ENCODE peak calls at places on chromosomes 16 and 17, in six cellular contexts. A, W, H, E, O and S are unnamed samples.

GRCh38 chr17:27351741-27352140 is 57.8 kb downstream of the WSB1 start:
- DNase-seq in A (peak; percentile 50), W (no peak), H (no peak), E (no peak), O (no peak), S (no peak)

GRCh38 chr17:33596904-33597303 is 303.8 kb upstream of the ASIC2 start:
- DNase-seq in A (no peak), W (no peak), H (no peak), E (no peak), O (no peak), S (no peak)

GRCh38 chr16:77330332-77331043 is 104.3 kb downstream of the ADAMTS18 start:
- DNase-seq in A (no peak), W (no peak), H (no peak), E (no peak), O (no peak), S (no peak)

GRCh38 chr17:74430706-74431567 is 951 bp upstream of the GPRC5C start:
- DNase-seq in A (no peak), W (peak; percentile 69), H (no peak), E (peak; percentile 85), O (no peak), S (no peak)

GRCh38 chr16:11271610-11272009 is 1.8 kb downstream of the PRM3 start:
- DNase-seq in A (no peak), W (no peak), H (no peak), E (no peak), O (no peak), S (no peak)

GRCh38 chr16:77556203-77556602 is 121.4 kb upstream of the ADAMTS18 start:
- DNase-seq in A (no peak), W (no peak), H (no peak), E (no peak), O (no peak), S (no peak)

GRCh38 chr17:27244019-27244418 is 49.9 kb upstream of the WSB1 start:
- DNase-seq in A (no peak), W (no peak), H (no peak), E (no peak), O (no peak), S (no peak)

GRCh38 chr17:1461193-1461944 is 5.3 kb upstream of the CRK start:
- DNase-seq in A (peak; percentile 46), W (no peak), H (no peak), E (no peak), O (no peak), S (no peak)

GRCh38 chr17:82683534-82683933 is 15.0 kb downstream of the RAB40B start:
- DNase-seq in A (no peak), W (no peak), H (no peak), E (no peak), O (no peak), S (no peak)

GRCh38 chr16:2518823-2519710 is 1.1 kb upstream of the AMDHD2 start:
- DNase-seq in A (no peak), W (no peak), H (peak; percentile 3), E (no peak), O (no peak), S (no peak)